ENCODE peak calls at places on chromosomes 1 and 21, in nine cellular contexts. Q is substantia nigra; H is CD8-positive, alpha-beta memory T cell; J is RWPE1; D is pancreas; I is brain microvascular endothelial cell; K is CD8-positive, alpha-beta T cell; F is lower lobe of right lung; A is astrocyte. Y is an unnamed sample.

GRCh38 chr1:30740251-30740951 is 17.0 kb upstream of the MATN1 start:
- DNase-seq in F (no peak), K (no peak), J (no peak), A (no peak), Q (no peak), D (no peak), H (no peak), I (no peak), Y (no peak)

GRCh38 chr1:27539901-27540861 is 50.2 kb upstream of the WASF2 start:
- DNase-seq in K (no peak), A (no peak), H (no peak), J (peak; percentile 93), I (peak; percentile 54), Q (no peak), F (no peak), D (no peak), Y (no peak)

GRCh38 chr1:53535846-53536245 is 76.6 kb downstream of the DMRTB1 start:
- DNase-seq in I (peak; percentile 19), J (no peak), Q (no peak), F (no peak), D (no peak), A (no peak), H (no peak), K (peak; percentile 3), Y (no peak)

GRCh38 chr1:84689514-84690396 is 506 bp downstream of the SSX2IP start:
- DNase-seq in H (no peak), I (peak; percentile 43), A (peak; percentile 32), F (peak; percentile 75), K (no peak), J (no peak), Q (peak; percentile 70), D (no peak), Y (no peak)

GRCh38 chr1:232923739-232924386 is 26.5 kb upstream of the NTPCR start:
- DNase-seq in I (no peak), A (peak; percentile 82), K (peak; percentile 54), D (no peak), Q (no peak), H (peak; percentile 81), F (no peak), J (no peak), Y (peak; percentile 36)

GRCh38 chr1:190479028-190479427 is 1.4 kb upstream of the BRINP3 start:
- DNase-seq in H (no peak), I (no peak), Q (no peak), F (no peak), D (no peak), K (no peak), A (no peak), J (no peak), Y (no peak)

GRCh38 chr1:205688171-205688570 is 7.9 kb upstream of the SLC45A3 start:
- DNase-seq in F (no peak), A (no peak), Q (no peak), K (no peak), I (no peak), D (no peak), H (no peak), J (no peak), Y (no peak)

GRCh38 chr1:156852414-156852874 is 6.5 kb downstream of the INSRR start:
- DNase-seq in H (no peak), F (no peak), K (no peak), Q (peak; percentile 69), D (peak; percentile 98), A (no peak), J (no peak), I (no peak), Y (no peak)

GRCh38 chr1:165456114-165456513 is 11.2 kb upstream of the RXRG start:
- DNase-seq in J (peak; percentile 23), F (no peak), D (no peak), I (no peak), Q (no peak), A (no peak), K (no peak), H (no peak), Y (peak; percentile 37)

GRCh38 chr1:36955016-36955415 is 79.3 kb downstream of the GRIK3 start:
- DNase-seq in A (no peak), H (no peak), D (no peak), F (no peak), I (no peak), K (no peak), Q (no peak), J (no peak), Y (no peak)

GRCh38 chr1:237133921-237134320 is 91.9 kb downstream of the RYR2 start:
- DNase-seq in Q (no peak), K (no peak), H (no peak), J (no peak), F (no peak), I (no peak), D (no peak), A (no peak), Y (no peak)

GRCh38 chr1:201108614-201109013 is 3.6 kb downstream of the CACNA1S start:
- DNase-seq in F (no peak), I (no peak), J (no peak), H (no peak), D (no peak), A (no peak), Q (no peak), K (no peak), Y (no peak)

GRCh38 chr21:39332175-39332574 is 16.7 kb downstream of the HMGN1 start:
- DNase-seq in H (no peak), Q (no peak), A (no peak), F (no peak), K (no peak), I (no peak), J (no peak), D (no peak), Y (no peak)

GRCh38 chr1:206693029-206693428 is 8.3 kb downstream of the MAPKAPK2 start:
- DNase-seq in K (no peak), A (peak; percentile 86), J (no peak), D (peak; percentile 65), H (no peak), Q (peak; percentile 68), F (no peak), I (peak; percentile 75), Y (no peak)

DNA sequence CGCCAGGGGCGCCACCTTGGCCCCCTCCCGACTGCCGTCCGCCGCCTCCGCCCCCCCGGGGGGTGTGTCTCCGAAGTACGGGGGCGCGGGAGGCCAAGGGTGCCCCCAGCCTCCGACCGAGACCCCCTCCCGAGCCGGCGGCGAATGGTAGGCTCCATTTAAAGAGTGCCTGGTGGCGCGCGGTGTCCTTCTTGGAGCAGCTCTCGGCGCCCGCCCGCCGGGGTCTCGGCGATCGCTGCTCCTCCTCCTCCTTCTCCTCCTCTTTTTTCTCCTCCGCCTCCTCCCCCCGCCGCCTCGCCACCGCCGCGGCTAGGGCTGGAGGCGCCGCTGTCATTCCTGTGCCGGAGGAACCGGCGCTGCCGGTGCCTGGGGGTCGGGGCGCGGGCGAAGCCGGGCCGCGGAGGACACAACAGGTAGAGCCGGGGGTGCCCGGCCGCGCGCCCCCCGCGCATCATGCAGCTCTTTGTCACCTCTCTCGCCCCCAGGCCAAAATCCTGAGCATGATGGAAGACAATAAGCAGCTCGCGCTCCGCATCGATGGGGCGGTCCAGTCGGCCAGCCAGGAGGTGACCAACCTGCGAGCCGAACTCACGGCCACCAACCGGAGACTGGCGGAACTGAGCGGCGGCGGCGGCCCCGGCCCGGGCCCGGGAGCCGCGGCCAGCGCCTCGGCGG is at the start of gene KAZN:
- DNase-seq in J (no peak), F (peak; percentile 47), A (no peak), H (no peak), Q (peak; percentile 30), D (peak; percentile 27), K (no peak), I (no peak), Y (no peak)
- H3K27ac ChIP-seq in J (no peak within 1 kb of the TSS), F (no peak within 1 kb of the TSS), A (no peak within 1 kb of the TSS), H (no peak within 1 kb of the TSS), Q (peak within 1 kb of the TSS; percentile 7), D (no peak within 1 kb of the TSS), K (no peak within 1 kb of the TSS), I (no peak within 1 kb of the TSS), Y (no peak within 1 kb of the TSS)

DNA sequence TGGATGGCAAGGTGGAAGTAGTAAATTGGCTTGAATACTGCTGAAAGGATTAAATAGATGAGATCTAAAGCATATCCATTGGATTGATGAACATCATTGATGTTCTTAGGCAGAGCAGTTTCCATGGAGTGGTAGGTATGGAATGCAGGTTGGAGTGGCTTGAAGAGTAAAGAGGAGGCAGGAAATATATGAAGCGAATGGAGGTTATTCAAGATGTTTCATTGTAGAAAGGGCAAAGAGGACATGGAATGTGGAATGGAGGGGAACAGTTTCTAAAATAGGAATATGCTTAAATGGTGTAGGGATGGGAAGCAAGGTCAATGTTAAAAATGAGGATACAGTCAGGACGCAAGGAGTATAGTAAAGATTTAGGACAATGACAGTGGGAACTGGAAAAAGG is 6.1 kb downstream of the OSBPL9 start:
- DNase-seq in F (no peak), D (no peak), H (no peak), I (no peak), K (no peak), A (no peak), J (no peak), Q (no peak), Y (no peak)
- H3K27ac ChIP-seq in F (peak overlapping the region; percentile 25), D (no peak overlapping the region), H (no peak overlapping the region), I (no peak overlapping the region), K (no peak overlapping the region), A (no peak overlapping the region), J (no peak overlapping the region), Q (no peak overlapping the region), Y (peak overlapping the region; percentile 71)

GRCh38 chr1:228374711-228375577 is 31.7 kb downstream of the TRIM11 start:
- DNase-seq in K (peak; percentile 7), H (no peak), I (peak; percentile 56), Q (peak; percentile 84), A (peak; percentile 47), D (peak; percentile 51), F (peak; percentile 57), J (peak; percentile 57), Y (no peak)
- H3K27ac ChIP-seq in K (no peak overlapping the region), H (no peak overlapping the region), I (no peak overlapping the region), Q (peak overlapping the region; percentile 9), A (no peak overlapping the region), D (no peak overlapping the region), F (peak overlapping the region; percentile 24), J (peak overlapping the region; percentile 81), Y (no peak overlapping the region)

GRCh38 chr1:162543228-162543627 is 18.3 kb upstream of the UAP1 start:
- DNase-seq in F (no peak), I (no peak), H (no peak), J (no peak), D (no peak), K (no peak), Q (no peak), A (no peak), Y (no peak)

GRCh38 chr1:162536511-162536910 is 25.0 kb upstream of the UAP1 start:
- DNase-seq in H (no peak), F (no peak), Q (no peak), D (no peak), J (peak; percentile 6), A (peak; percentile 79), I (no peak), K (no peak), Y (peak; percentile 26)

GRCh38 chr1:162537216-162537615 is 24.3 kb upstream of the UAP1 start:
- DNase-seq in I (no peak), J (no peak), F (no peak), Q (no peak), D (no peak), H (no peak), K (no peak), A (no peak), Y (no peak)

GRCh38 chr1:162538815-162539431 is 22.6 kb upstream of the UAP1 start:
- DNase-seq in Q (no peak), D (no peak), H (no peak), K (no peak), I (peak; percentile 83), F (no peak), J (peak; percentile 80), A (peak; percentile 97), Y (peak; percentile 66)

GRCh38 chr1:162541619-162542141 is 19.8 kb upstream of the UAP1 start:
- DNase-seq in Q (no peak), D (no peak), J (peak; percentile 80), H (no peak), A (peak; percentile 98), I (peak; percentile 93), K (no peak), F (no peak), Y (peak; percentile 69)
- H3K27ac ChIP-seq in Q (no peak overlapping the region), D (peak overlapping the region; percentile 4), J (peak overlapping the region; percentile 88), H (no peak overlapping the region), A (peak overlapping the region; percentile 81), I (peak overlapping the region; percentile 69), K (no peak overlapping the region), F (peak overlapping the region; percentile 15), Y (peak overlapping the region; percentile 100)

Y was measured in epithelial cell of prostate.